ENCODE peak calls at places on chromosomes 6 and 20, in six cellular contexts. One of them, this sample, is unnamed.
A peak's percentile ranks its signal among the peaks of the same experiment; 100 is the strongest.

GRCh38 chr6:26230336-26230735 is 134.7 kb upstream of the BTN3A2 start:
- DNase-seq in transverse colon: no peak
- DNase-seq in sigmoid colon: no peak
- DNase-seq in CD8-positive, alpha-beta memory T cell: no peak
- DNase-seq in OCI-LY7: no peak
- DNase-seq in ascending aorta: no peak
- DNase-seq in this sample: no peak

GRCh38 chr6:48766349-48766748 is 655.4 kb upstream of the PTCHD4 start:
- DNase-seq in transverse colon: no peak
- DNase-seq in sigmoid colon: no peak
- DNase-seq in CD8-positive, alpha-beta memory T cell: no peak
- DNase-seq in OCI-LY7: no peak
- DNase-seq in ascending aorta: no peak
- DNase-seq in this sample: peak; percentile 23

GRCh38 chr6:169830876-169831275 is 79.5 kb downstream of the ERMARD start:
- DNase-seq in transverse colon: no peak
- DNase-seq in sigmoid colon: no peak
- DNase-seq in CD8-positive, alpha-beta memory T cell: no peak
- DNase-seq in OCI-LY7: no peak
- DNase-seq in ascending aorta: no peak
- DNase-seq in this sample: no peak

GRCh38 chr6:135054238-135054574 is 416 bp downstream of the HBS1L start:
- DNase-seq in transverse colon: no peak
- DNase-seq in sigmoid colon: no peak
- DNase-seq in CD8-positive, alpha-beta memory T cell: no peak
- DNase-seq in OCI-LY7: peak; percentile 30
- DNase-seq in ascending aorta: no peak
- DNase-seq in this sample: no peak

GRCh38 chr20:47328841-47329448 is 27.6 kb downstream of the ZMYND8 start:
- DNase-seq in transverse colon: peak; percentile 53
- DNase-seq in sigmoid colon: peak; percentile 82
- DNase-seq in CD8-positive, alpha-beta memory T cell: no peak
- DNase-seq in OCI-LY7: no peak
- DNase-seq in ascending aorta: no peak
- DNase-seq in this sample: peak; percentile 49

GRCh38 chr6:15132854-15133670 is 112.8 kb upstream of the JARID2 start:
- DNase-seq in transverse colon: no peak
- DNase-seq in sigmoid colon: peak; percentile 55
- DNase-seq in CD8-positive, alpha-beta memory T cell: no peak
- DNase-seq in OCI-LY7: no peak
- DNase-seq in ascending aorta: no peak
- DNase-seq in this sample: peak; percentile 27

GRCh38 chr6:144317736-144318135 is 32.6 kb downstream of the UTRN start:
- DNase-seq in transverse colon: no peak
- DNase-seq in sigmoid colon: no peak
- DNase-seq in CD8-positive, alpha-beta memory T cell: no peak
- DNase-seq in OCI-LY7: no peak
- DNase-seq in ascending aorta: no peak
- DNase-seq in this sample: no peak

GRCh38 chr6:51318674-51319073 is 500.0 kb downstream of the TFAP2B start:
- DNase-seq in transverse colon: no peak
- DNase-seq in sigmoid colon: no peak
- DNase-seq in CD8-positive, alpha-beta memory T cell: no peak
- DNase-seq in OCI-LY7: no peak
- DNase-seq in ascending aorta: no peak
- DNase-seq in this sample: no peak

GRCh38 chr20:50163570-50164317 is 10.2 kb upstream of the PEDS1 start:
- DNase-seq in transverse colon: no peak
- DNase-seq in sigmoid colon: peak; percentile 86
- DNase-seq in CD8-positive, alpha-beta memory T cell: no peak
- DNase-seq in OCI-LY7: no peak
- DNase-seq in ascending aorta: no peak
- DNase-seq in this sample: no peak

GRCh38 chr20:4691753-4692152 is 30.0 kb upstream of the PRND start:
- DNase-seq in transverse colon: no peak
- DNase-seq in sigmoid colon: no peak
- DNase-seq in CD8-positive, alpha-beta memory T cell: no peak
- DNase-seq in OCI-LY7: no peak
- DNase-seq in ascending aorta: no peak
- DNase-seq in this sample: no peak

GRCh38 chr6:34598725-34599124 is 42.6 kb upstream of the SPDEF start:
- DNase-seq in transverse colon: no peak
- DNase-seq in sigmoid colon: no peak
- DNase-seq in CD8-positive, alpha-beta memory T cell: no peak
- DNase-seq in OCI-LY7: no peak
- DNase-seq in ascending aorta: no peak
- DNase-seq in this sample: no peak

GRCh38 chr6:6614096-6614964 is 25.8 kb downstream of the LY86 start:
- DNase-seq in transverse colon: no peak
- DNase-seq in sigmoid colon: no peak
- DNase-seq in CD8-positive, alpha-beta memory T cell: peak; percentile 78
- DNase-seq in OCI-LY7: no peak
- DNase-seq in ascending aorta: no peak
- DNase-seq in this sample: no peak

GRCh38 chr6:30647802-30648460 is 998 bp downstream of the C6orf136 start:
- DNase-seq in transverse colon: no peak
- DNase-seq in sigmoid colon: no peak
- DNase-seq in CD8-positive, alpha-beta memory T cell: no peak
- DNase-seq in OCI-LY7: no peak
- DNase-seq in ascending aorta: no peak
- DNase-seq in this sample: peak; percentile 80

GRCh38 chr20:21147593-21147992 is 21.7 kb downstream of the KIZ start:
- DNase-seq in transverse colon: no peak
- DNase-seq in sigmoid colon: no peak
- DNase-seq in CD8-positive, alpha-beta memory T cell: no peak
- DNase-seq in OCI-LY7: no peak
- DNase-seq in ascending aorta: no peak
- DNase-seq in this sample: no peak

GRCh38 chr6:159981591-159982245 is 12.8 kb downstream of the IGF2R start:
- DNase-seq in transverse colon: peak; percentile 55
- DNase-seq in sigmoid colon: peak; percentile 69
- DNase-seq in CD8-positive, alpha-beta memory T cell: peak; percentile 39
- DNase-seq in OCI-LY7: peak; percentile 70
- DNase-seq in ascending aorta: no peak
- DNase-seq in this sample: peak; percentile 43

GRCh38 chr20:9409981-9410380 is 104.4 kb upstream of the LAMP5 start:
- DNase-seq in transverse colon: no peak
- DNase-seq in sigmoid colon: no peak
- DNase-seq in CD8-positive, alpha-beta memory T cell: no peak
- DNase-seq in OCI-LY7: no peak
- DNase-seq in ascending aorta: no peak
- DNase-seq in this sample: no peak

GRCh38 chr6:154167163-154167562 is 128.1 kb downstream of the OPRM1 start:
- DNase-seq in transverse colon: no peak
- DNase-seq in sigmoid colon: no peak
- DNase-seq in CD8-positive, alpha-beta memory T cell: no peak
- DNase-seq in OCI-LY7: no peak
- DNase-seq in ascending aorta: no peak
- DNase-seq in this sample: no peak

GRCh38 chr20:48026981-48027592 is 241.8 kb upstream of the SULF2 start:
- DNase-seq in transverse colon: no peak
- DNase-seq in sigmoid colon: no peak
- DNase-seq in CD8-positive, alpha-beta memory T cell: no peak
- DNase-seq in OCI-LY7: peak; percentile 55
- DNase-seq in ascending aorta: no peak
- DNase-seq in this sample: no peak

GRCh38 chr6:138455746-138456392 is 43.4 kb downstream of the NHSL1 start:
- DNase-seq in transverse colon: no peak
- DNase-seq in sigmoid colon: no peak
- DNase-seq in CD8-positive, alpha-beta memory T cell: peak; percentile 42
- DNase-seq in OCI-LY7: peak; percentile 61
- DNase-seq in ascending aorta: no peak
- DNase-seq in this sample: peak; percentile 79

GRCh38 chr6:48194596-48195295 is 83.7 kb upstream of the PTCHD4 start:
- DNase-seq in transverse colon: no peak
- DNase-seq in sigmoid colon: no peak
- DNase-seq in CD8-positive, alpha-beta memory T cell: no peak
- DNase-seq in OCI-LY7: no peak
- DNase-seq in ascending aorta: no peak
- DNase-seq in this sample: no peak

GRCh38 chr6:109351231-109352132 is 30.8 kb downstream of the CD164 start:
- DNase-seq in transverse colon: peak; percentile 29
- DNase-seq in sigmoid colon: no peak
- DNase-seq in CD8-positive, alpha-beta memory T cell: no peak
- DNase-seq in OCI-LY7: no peak
- DNase-seq in ascending aorta: no peak
- DNase-seq in this sample: peak; percentile 95

GRCh38 chr6:23175391-23175790 is 606.0 kb downstream of the HDGFL1 start:
- DNase-seq in transverse colon: no peak
- DNase-seq in sigmoid colon: no peak
- DNase-seq in CD8-positive, alpha-beta memory T cell: no peak
- DNase-seq in OCI-LY7: no peak
- DNase-seq in ascending aorta: no peak
- DNase-seq in this sample: no peak

GRCh38 chr6:85058806-85059205 is 294.4 kb upstream of the TBX18 start:
- DNase-seq in transverse colon: no peak
- DNase-seq in sigmoid colon: no peak
- DNase-seq in CD8-positive, alpha-beta memory T cell: no peak
- DNase-seq in OCI-LY7: no peak
- DNase-seq in ascending aorta: no peak
- DNase-seq in this sample: no peak

GRCh38 chr6:163175301-163175700 is 239.2 kb upstream of the QKI start:
- DNase-seq in transverse colon: no peak
- DNase-seq in sigmoid colon: no peak
- DNase-seq in CD8-positive, alpha-beta memory T cell: no peak
- DNase-seq in OCI-LY7: no peak
- DNase-seq in ascending aorta: no peak
- DNase-seq in this sample: no peak

GRCh38 chr6:43772571-43773049 is 2.6 kb downstream of the VEGFA start:
- DNase-seq in transverse colon: peak; percentile 43
- DNase-seq in sigmoid colon: peak; percentile 69
- DNase-seq in CD8-positive, alpha-beta memory T cell: no peak
- DNase-seq in OCI-LY7: peak; percentile 31
- DNase-seq in ascending aorta: no peak
- DNase-seq in this sample: peak; percentile 43

GRCh38 chr6:82073484-82073883 is 174.1 kb downstream of the IBTK start:
- DNase-seq in transverse colon: no peak
- DNase-seq in sigmoid colon: no peak
- DNase-seq in CD8-positive, alpha-beta memory T cell: no peak
- DNase-seq in OCI-LY7: no peak
- DNase-seq in ascending aorta: no peak
- DNase-seq in this sample: no peak

GRCh38 chr20:53422039-53422438 is 171.6 kb downstream of the ZNF217 start:
- DNase-seq in transverse colon: no peak
- DNase-seq in sigmoid colon: no peak
- DNase-seq in CD8-positive, alpha-beta memory T cell: no peak
- DNase-seq in OCI-LY7: no peak
- DNase-seq in ascending aorta: no peak
- DNase-seq in this sample: no peak

GRCh38 chr6:132205946-132206345 is 195.3 kb downstream of the MOXD1 start:
- DNase-seq in transverse colon: no peak
- DNase-seq in sigmoid colon: no peak
- DNase-seq in CD8-positive, alpha-beta memory T cell: no peak
- DNase-seq in OCI-LY7: no peak
- DNase-seq in ascending aorta: no peak
- DNase-seq in this sample: no peak

GRCh38 chr6:122789078-122789861 is at the start of gene SMPDL3A:
- DNase-seq in transverse colon: peak; percentile 83
- DNase-seq in sigmoid colon: peak; percentile 89
- DNase-seq in CD8-positive, alpha-beta memory T cell: no peak
- DNase-seq in OCI-LY7: no peak
- DNase-seq in ascending aorta: peak; percentile 77
- DNase-seq in this sample: peak; percentile 75

GRCh38 chr6:75526502-75527127 is 33.0 kb upstream of the FILIP1 start:
- DNase-seq in transverse colon: peak; percentile 62
- DNase-seq in sigmoid colon: peak; percentile 75
- DNase-seq in CD8-positive, alpha-beta memory T cell: peak; percentile 46
- DNase-seq in OCI-LY7: peak; percentile 55
- DNase-seq in ascending aorta: peak; percentile 82
- DNase-seq in this sample: peak; percentile 63

GRCh38 chr6:83354747-83355146 is 76.1 kb downstream of the ME1 start:
- DNase-seq in transverse colon: no peak
- DNase-seq in sigmoid colon: no peak
- DNase-seq in CD8-positive, alpha-beta memory T cell: no peak
- DNase-seq in OCI-LY7: no peak
- DNase-seq in ascending aorta: no peak
- DNase-seq in this sample: no peak

GRCh38 chr20:59618131-59618530 is 13.8 kb downstream of the PHACTR3 start:
- DNase-seq in transverse colon: no peak
- DNase-seq in sigmoid colon: no peak
- DNase-seq in CD8-positive, alpha-beta memory T cell: no peak
- DNase-seq in OCI-LY7: no peak
- DNase-seq in ascending aorta: no peak
- DNase-seq in this sample: no peak
- H3K36me3 ChIP-seq in transverse colon: no peaks in the 10 kb centered on the region
- H3K36me3 ChIP-seq in sigmoid colon: no peaks in the 10 kb centered on the region
- H3K36me3 ChIP-seq in CD8-positive, alpha-beta memory T cell: no peaks in the 10 kb centered on the region
- H3K36me3 ChIP-seq in OCI-LY7: no peaks in the 10 kb centered on the region
- H3K36me3 ChIP-seq in ascending aorta: no peaks in the 10 kb centered on the region
- H3K36me3 ChIP-seq in this sample: no peaks in the 10 kb centered on the region

DNA sequence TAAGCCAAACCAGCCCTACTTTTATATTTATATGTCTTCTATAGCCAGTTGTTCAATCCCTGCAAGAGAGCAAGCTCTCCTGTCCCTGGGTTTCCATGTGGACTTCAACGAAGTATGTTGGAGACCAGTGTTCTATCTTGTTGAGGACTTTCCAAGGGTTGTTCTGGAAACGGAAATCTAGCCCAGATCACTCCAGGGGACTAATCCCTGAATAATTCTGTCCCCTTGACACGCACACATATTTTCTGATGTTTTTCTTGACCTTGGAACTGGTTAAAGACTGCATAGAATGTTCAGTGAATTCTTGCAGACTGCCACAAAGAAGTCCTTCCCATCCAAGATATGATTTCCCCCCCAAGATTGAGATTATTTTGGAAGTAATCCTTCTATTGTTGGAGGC is 9.5 kb upstream of the MYLK2 start:
- DNase-seq in transverse colon: no peak
- DNase-seq in sigmoid colon: no peak
- DNase-seq in CD8-positive, alpha-beta memory T cell: no peak
- DNase-seq in OCI-LY7: no peak
- DNase-seq in ascending aorta: no peak
- DNase-seq in this sample: no peak
- H3K27ac ChIP-seq in transverse colon: no peak overlapping the region
- H3K27ac ChIP-seq in sigmoid colon: no peak overlapping the region
- H3K27ac ChIP-seq in CD8-positive, alpha-beta memory T cell: no peak overlapping the region
- H3K27ac ChIP-seq in OCI-LY7: no peak overlapping the region
- H3K27ac ChIP-seq in ascending aorta: peak overlapping the region; percentile 91
- H3K27ac ChIP-seq in this sample: no peak overlapping the region

DNA sequence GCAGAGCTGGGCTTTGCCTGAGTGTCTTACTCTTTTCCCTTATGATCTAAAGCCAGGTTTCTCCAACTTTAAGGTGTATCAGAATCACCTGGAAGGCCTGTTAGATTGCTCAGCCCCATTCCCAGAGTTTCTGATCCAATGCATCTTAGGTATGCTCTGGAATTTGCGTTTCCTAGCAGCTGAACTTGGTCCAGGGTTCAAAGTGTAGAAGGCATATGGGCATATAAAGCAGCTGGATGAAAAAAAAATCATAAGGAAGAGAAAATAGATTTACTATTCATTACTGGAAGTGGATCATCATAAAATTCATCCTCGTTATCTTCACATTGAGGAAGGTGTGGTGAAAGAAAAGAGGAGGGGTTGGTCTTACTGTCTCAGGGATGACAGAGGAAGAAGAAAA is 56.8 kb upstream of the CDKAL1 start:
- DNase-seq in transverse colon: no peak
- DNase-seq in sigmoid colon: no peak
- DNase-seq in CD8-positive, alpha-beta memory T cell: no peak
- DNase-seq in OCI-LY7: no peak
- DNase-seq in ascending aorta: no peak
- DNase-seq in this sample: peak; percentile 50
- H3K36me3 ChIP-seq in transverse colon: peaks cover 6% of the 10 kb centered on the region
- H3K36me3 ChIP-seq in sigmoid colon: peaks cover 23% of the 10 kb centered on the region
- H3K36me3 ChIP-seq in CD8-positive, alpha-beta memory T cell: peaks cover 10% of the 10 kb centered on the region
- H3K36me3 ChIP-seq in OCI-LY7: peaks cover 45% of the 10 kb centered on the region
- H3K36me3 ChIP-seq in ascending aorta: peaks cover 1% of the 10 kb centered on the region
- H3K36me3 ChIP-seq in this sample: no peaks in the 10 kb centered on the region

GRCh38 chr6:113352029-113352801 is 504.9 kb upstream of the MARCKS start:
- DNase-seq in transverse colon: peak; percentile 12
- DNase-seq in sigmoid colon: no peak
- DNase-seq in CD8-positive, alpha-beta memory T cell: no peak
- DNase-seq in OCI-LY7: no peak
- DNase-seq in ascending aorta: no peak
- DNase-seq in this sample: peak; percentile 73
- H3K27ac ChIP-seq in transverse colon: peak overlapping the region; percentile 42
- H3K27ac ChIP-seq in sigmoid colon: no peak overlapping the region
- H3K27ac ChIP-seq in CD8-positive, alpha-beta memory T cell: no peak overlapping the region
- H3K27ac ChIP-seq in OCI-LY7: no peak overlapping the region
- H3K27ac ChIP-seq in ascending aorta: no peak overlapping the region
- H3K27ac ChIP-seq in this sample: no peak overlapping the region

This sample was measured in small intestine.